ENCODE peak calls at places on chromosomes 5 and 9, in five cellular contexts. One of them, this sample, is unnamed.

GRCh38 chr5:34534237-34535108 is 121.7 kb upstream of the RAI14 start:
- DNase-seq in activated CD4-positive, CD25-positive, alpha-beta regulatory T cell: no peak
- DNase-seq in CD8-positive, alpha-beta memory T cell: no peak
- DNase-seq in ACHN: no peak
- DNase-seq in GM13976: peak; percentile 29
- DNase-seq in this sample: no peak

GRCh38 chr5:6454628-6455053 is 6.0 kb downstream of the UBE2QL1 start:
- DNase-seq in CD8-positive, alpha-beta memory T cell: no peak
- DNase-seq in GM13976: no peak
- DNase-seq in ACHN: no peak
- DNase-seq in activated CD4-positive, CD25-positive, alpha-beta regulatory T cell: no peak
- DNase-seq in this sample: no peak

GRCh38 chr5:23352437-23352836 is 155.0 kb upstream of the PRDM9 start:
- DNase-seq in CD8-positive, alpha-beta memory T cell: no peak
- DNase-seq in activated CD4-positive, CD25-positive, alpha-beta regulatory T cell: no peak
- DNase-seq in GM13976: no peak
- DNase-seq in ACHN: peak; percentile 2
- DNase-seq in this sample: no peak

GRCh38 chr9:27065288-27065687 is 43.7 kb upstream of the TEK start:
- DNase-seq in activated CD4-positive, CD25-positive, alpha-beta regulatory T cell: no peak
- DNase-seq in ACHN: no peak
- DNase-seq in GM13976: no peak
- DNase-seq in CD8-positive, alpha-beta memory T cell: no peak
- DNase-seq in this sample: no peak

GRCh38 chr9:97704327-97704677 is 7.2 kb upstream of the XPA start:
- DNase-seq in ACHN: no peak
- DNase-seq in activated CD4-positive, CD25-positive, alpha-beta regulatory T cell: no peak
- DNase-seq in GM13976: no peak
- DNase-seq in CD8-positive, alpha-beta memory T cell: no peak
- DNase-seq in this sample: no peak

GRCh38 chr5:30849801-30850370 is 343.6 kb upstream of the CDH6 start:
- DNase-seq in ACHN: peak; percentile 35
- DNase-seq in activated CD4-positive, CD25-positive, alpha-beta regulatory T cell: no peak
- DNase-seq in GM13976: no peak
- DNase-seq in CD8-positive, alpha-beta memory T cell: no peak
- DNase-seq in this sample: no peak

GRCh38 chr9:109418827-109419226 is 79.3 kb downstream of the PTPN3 start:
- DNase-seq in activated CD4-positive, CD25-positive, alpha-beta regulatory T cell: no peak
- DNase-seq in ACHN: no peak
- DNase-seq in GM13976: peak; percentile 42
- DNase-seq in CD8-positive, alpha-beta memory T cell: no peak
- DNase-seq in this sample: no peak

GRCh38 chr9:76136986-76137385 is 246.5 kb downstream of the PCSK5 start:
- DNase-seq in CD8-positive, alpha-beta memory T cell: no peak
- DNase-seq in GM13976: no peak
- DNase-seq in activated CD4-positive, CD25-positive, alpha-beta regulatory T cell: no peak
- DNase-seq in ACHN: peak; percentile 27
- DNase-seq in this sample: no peak

GRCh38 chr5:174067499-174067898 is 22.0 kb downstream of the NSG2 start:
- DNase-seq in activated CD4-positive, CD25-positive, alpha-beta regulatory T cell: no peak
- DNase-seq in ACHN: no peak
- DNase-seq in CD8-positive, alpha-beta memory T cell: no peak
- DNase-seq in GM13976: no peak
- DNase-seq in this sample: no peak

GRCh38 chr5:172816887-172817418 is 17.1 kb upstream of the ERGIC1 start:
- DNase-seq in ACHN: peak; percentile 40
- DNase-seq in CD8-positive, alpha-beta memory T cell: no peak
- DNase-seq in GM13976: no peak
- DNase-seq in activated CD4-positive, CD25-positive, alpha-beta regulatory T cell: no peak
- DNase-seq in this sample: no peak

GRCh38 chr9:82247318-82247717 is 258.7 kb downstream of the SPATA31D1 start:
- DNase-seq in GM13976: no peak
- DNase-seq in CD8-positive, alpha-beta memory T cell: no peak
- DNase-seq in activated CD4-positive, CD25-positive, alpha-beta regulatory T cell: no peak
- DNase-seq in ACHN: no peak
- DNase-seq in this sample: no peak

GRCh38 chr9:112338561-112338960 is 5.1 kb upstream of the PTBP3 start:
- DNase-seq in CD8-positive, alpha-beta memory T cell: no peak
- DNase-seq in ACHN: peak; percentile 13
- DNase-seq in GM13976: no peak
- DNase-seq in activated CD4-positive, CD25-positive, alpha-beta regulatory T cell: no peak
- DNase-seq in this sample: no peak